ENCODE peak calls at places on chromosomes 7 and 10, in five cellular contexts. X is fibroblast of lung, A is A549, S is left ventricle myocardium inferior, D is RWPE1. G is an unnamed sample.

GRCh38 chr10:3071405-3072198 is 4.3 kb downstream of the PFKP start:
- DNase-seq in X (peak; percentile 71), A (peak; percentile 85), S (no peak), D (peak; percentile 62), G (peak; percentile 85)

GRCh38 chr7:103540986-103541385 is 95.0 kb upstream of the SLC26A5 start:
- DNase-seq in X (no peak), A (no peak), S (peak; percentile 84), D (no peak), G (no peak)

GRCh38 chr7:158957921-158958471 is 101.6 kb downstream of the DYNC2I1 start:
- DNase-seq in X (no peak), A (no peak), S (no peak), D (peak; percentile 28), G (no peak)

GRCh38 chr7:46786221-46786951 is 795.5 kb downstream of the TNS3 start:
- DNase-seq in X (no peak), A (peak; percentile 33), S (no peak), D (peak; percentile 56), G (peak; percentile 74)

GRCh38 chr7:1475393-1475792 is 16.1 kb upstream of the MICALL2 start:
- DNase-seq in X (no peak), A (no peak), S (no peak), D (no peak), G (no peak)

GRCh38 chr10:132872658-132873057 is 69.7 kb downstream of the CFAP46 start:
- DNase-seq in X (no peak), A (no peak), S (no peak), D (no peak), G (no peak)

GRCh38 chr7:15397921-15398560 is 163.8 kb downstream of the AGMO start:
- DNase-seq in X (no peak), A (no peak), S (no peak), D (no peak), G (no peak)

GRCh38 chr7:7428806-7429205 is 106.9 kb downstream of the COL28A1 start:
- DNase-seq in X (peak; percentile 69), A (no peak), S (no peak), D (no peak), G (no peak)

GRCh38 chr7:108455833-108456677 is at the start of gene NRCAM:
- DNase-seq in X (peak; percentile 46), A (peak; percentile 89), S (no peak), D (peak; percentile 12), G (no peak)

GRCh38 chr7:136900005-136900404 is 31.6 kb downstream of the CHRM2 start:
- DNase-seq in X (no peak), A (no peak), S (no peak), D (no peak), G (no peak)

GRCh38 chr7:16915405-16915804 is 33.6 kb upstream of the AGR3 start:
- DNase-seq in X (peak; percentile 78), A (no peak), S (no peak), D (peak; percentile 90), G (no peak)

GRCh38 chr10:73486601-73487000 is 9.2 kb downstream of the PPP3CB start:
- DNase-seq in X (no peak), A (no peak), S (no peak), D (no peak), G (no peak)

GRCh38 chr10:767211-767610 is 77.7 kb upstream of the DIP2C start:
- DNase-seq in X (no peak), A (no peak), S (no peak), D (no peak), G (no peak)

GRCh38 chr7:155466142-155466813 is 8.3 kb downstream of the EN2 start:
- DNase-seq in X (no peak), A (no peak), S (no peak), D (no peak), G (no peak)

GRCh38 chr7:70619130-70619529 is 512.8 kb upstream of the GALNT17 start:
- DNase-seq in X (no peak), A (no peak), S (no peak), D (no peak), G (no peak)

GRCh38 chr10:129790710-129791446 is 173.2 kb downstream of the EBF3 start:
- DNase-seq in X (peak; percentile 13), A (no peak), S (no peak), D (no peak), G (no peak)

GRCh38 chr10:26780793-26781601 is 79.8 kb downstream of the ABI1 start:
- DNase-seq in X (peak; percentile 59), A (peak; percentile 80), S (no peak), D (peak; percentile 95), G (peak; percentile 47)

GRCh38 chr7:2792856-2793487 is 51.1 kb downstream of the GNA12 start:
- DNase-seq in X (no peak), A (no peak), S (no peak), D (no peak), G (no peak)

GRCh38 chr7:158595068-158595467 is 7.4 kb upstream of the PTPRN2 start:
- DNase-seq in X (peak; percentile 29), A (peak; percentile 26), S (no peak), D (no peak), G (no peak)

GRCh38 chr10:22823109-22823508 is 104.7 kb upstream of the ARMC3 start:
- DNase-seq in X (peak; percentile 69), A (peak; percentile 65), S (no peak), D (peak; percentile 77), G (peak; percentile 38)

GRCh38 chr10:70352401-70353097 is 29.9 kb downstream of the LRRC20 start:
- DNase-seq in X (peak; percentile 75), A (no peak), S (no peak), D (no peak), G (no peak)

GRCh38 chr10:118485641-118486040 is 109.8 kb downstream of the PRLHR start:
- DNase-seq in X (no peak), A (no peak), S (no peak), D (no peak), G (no peak)

GRCh38 chr10:3538850-3539531 is 246.0 kb downstream of the KLF6 start:
- DNase-seq in X (peak; percentile 92), A (peak; percentile 50), S (no peak), D (peak; percentile 36), G (no peak)

GRCh38 chr7:121395494-121395960 is 581 bp downstream of the FAM3C start:
- DNase-seq in X (no peak), A (peak; percentile 9), S (no peak), D (peak; percentile 26), G (no peak)

GRCh38 chr7:140645166-140645565 is 4.6 kb upstream of the DENND2A start:
- DNase-seq in X (no peak), A (peak; percentile 31), S (no peak), D (no peak), G (no peak)

GRCh38 chr10:77836299-77836820 is 90.2 kb downstream of the DLG5 start:
- DNase-seq in X (peak; percentile 10), A (peak; percentile 29), S (peak; percentile 67), D (no peak), G (no peak)

GRCh38 chr7:24510781-24511180 is 62.5 kb upstream of the PALS2 start:
- DNase-seq in X (no peak), A (no peak), S (no peak), D (no peak), G (no peak)

GRCh38 chr10:70931168-70931805 is 42.9 kb upstream of the PCBD1 start:
- DNase-seq in X (no peak), A (no peak), S (no peak), D (peak; percentile 80), G (no peak)

GRCh38 chr10:68135922-68136718 is 26.8 kb downstream of the MYPN start:
- DNase-seq in X (peak; percentile 76), A (peak; percentile 87), S (no peak), D (peak; percentile 89), G (peak; percentile 99)

GRCh38 chr10:21171197-21171935 is 274.3 kb upstream of the NEBL start:
- DNase-seq in X (no peak), A (no peak), S (no peak), D (no peak), G (no peak)

GRCh38 chr7:44273681-44274622 is 51.4 kb downstream of the CAMK2B start:
- DNase-seq in X (no peak), A (no peak), S (no peak), D (no peak), G (no peak)

GRCh38 chr7:49001610-49002033 is 77.3 kb downstream of the CDC14C start:
- DNase-seq in X (no peak), A (peak; percentile 45), S (no peak), D (peak; percentile 33), G (peak; percentile 32)

GRCh38 chr7:96723622-96724021 is 14.0 kb upstream of the SEM1 start:
- DNase-seq in X (no peak), A (no peak), S (no peak), D (peak; percentile 55), G (no peak)

GRCh38 chr10:120386896-120387295 is 70.1 kb upstream of the PLPP4 start:
- DNase-seq in X (no peak), A (no peak), S (no peak), D (no peak), G (no peak)

GRCh38 chr10:3893904-3894563 is 109.0 kb upstream of the KLF6 start:
- DNase-seq in X (no peak), A (no peak), S (no peak), D (no peak), G (no peak)

GRCh38 chr10:75001715-75002350 is 109.6 kb upstream of the SAMD8 start:
- DNase-seq in X (no peak), A (no peak), S (no peak), D (no peak), G (no peak)

DNA sequence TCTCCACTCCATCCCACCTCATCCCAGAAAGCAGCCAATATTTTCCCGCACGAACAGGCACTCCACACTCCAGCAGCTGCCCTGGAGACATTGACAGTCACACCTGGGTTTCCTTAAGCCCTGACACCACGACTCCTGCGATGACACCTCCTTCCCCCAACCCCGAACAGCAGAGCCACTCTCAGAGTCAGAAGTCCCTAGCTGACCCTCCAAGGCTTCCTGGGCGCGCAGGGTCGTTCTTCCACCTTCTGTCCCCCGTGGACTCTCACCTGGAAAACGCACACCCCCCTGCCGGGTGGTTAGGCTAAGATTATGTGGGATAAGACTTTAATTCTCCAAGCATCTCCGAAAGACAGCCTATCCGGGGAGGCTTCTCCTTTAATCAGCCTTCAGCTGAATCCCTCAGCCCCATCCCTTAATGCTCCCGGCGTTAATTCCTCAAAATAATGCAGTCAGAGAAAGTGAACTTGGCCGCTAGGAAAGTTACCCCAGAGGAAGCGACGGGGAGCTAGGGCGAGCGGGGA is 1.1 kb downstream of the DENND11 start:
- DNase-seq in X (no peak), A (no peak), S (no peak), D (peak; percentile 8), G (no peak)
- H3K27ac ChIP-seq in X (no peak overlapping the region), A (peak overlapping the region; percentile 95), S (peak overlapping the region; percentile 91), D (peak overlapping the region; percentile 62), G (no peak overlapping the region)

GRCh38 chr10:17992266-17992665 is 40.5 kb downstream of the SLC39A12 start:
- DNase-seq in X (no peak), A (no peak), S (no peak), D (no peak), G (no peak)
- TF ChIP-seq CTCF in X (no peak), A (no peak), S (no peak), D (no peak), G (no peak)

DNA sequence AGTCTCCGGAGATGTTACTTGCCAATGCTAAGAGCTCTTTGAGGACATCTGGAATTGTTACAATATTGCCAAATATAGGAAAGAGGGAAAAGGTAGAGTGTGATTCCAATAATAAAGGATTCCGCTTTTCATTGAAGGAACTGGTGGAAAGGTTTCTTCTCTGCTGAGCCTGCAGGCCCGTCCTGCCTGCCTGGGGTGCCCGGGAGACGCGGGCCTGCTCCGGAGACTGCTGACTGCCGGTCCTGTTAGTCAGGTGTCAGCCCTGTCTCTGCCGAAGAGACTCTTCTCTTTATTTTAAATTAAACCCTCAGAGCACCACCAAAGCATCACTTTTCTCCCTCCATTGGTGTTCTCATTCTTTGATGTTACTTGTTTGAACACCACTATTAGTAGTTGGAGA is 2.2 kb downstream of the EGFR start:
- DNase-seq in X (no peak), A (no peak), S (no peak), D (peak; percentile 39), G (no peak)
- H3K27ac ChIP-seq in X (peak overlapping the region; percentile 86), A (peak overlapping the region; percentile 98), S (peak overlapping the region; percentile 96), D (peak overlapping the region; percentile 99), G (peak overlapping the region; percentile 91)

GRCh38 chr10:87817873-87818504 is at the start of gene ATAD1:
- DNase-seq in X (peak; percentile 82), A (peak; percentile 93), S (peak; percentile 85), D (peak; percentile 90), G (peak; percentile 76)
- TF ChIP-seq CTCF in X (peak; percentile 36), A (no peak), S (peak; percentile 43), D (peak; percentile 20), G (peak; percentile 48)